ENCODE peak calls at places on chromosomes 12 and 14, in five cellular contexts. K, O, V, G and A are unnamed samples.
A peak's percentile ranks its signal among the peaks of the same experiment; 100 is the strongest.

GRCh38 chr12:112176321-112177010 is 51.1 kb downstream of the TRAFD1 start:
- DNase-seq in K (no peak), O (no peak), V (no peak), G (no peak), A (no peak)

GRCh38 chr14:92841930-92842329 is 47.8 kb downstream of the GOLGA5 start:
- DNase-seq in K (no peak), O (no peak), V (no peak), G (no peak), A (no peak)

GRCh38 chr14:74620497-74620921 is 8.5 kb upstream of the LTBP2 start:
- DNase-seq in K (peak; percentile 98), O (peak; percentile 95), V (no peak), G (no peak), A (no peak)

GRCh38 chr12:76782440-76782996 is 18.6 kb downstream of the ZDHHC17 start:
- DNase-seq in K (no peak), O (no peak), V (no peak), G (no peak), A (no peak)

GRCh38 chr12:52190860-52191729 is 719 bp downstream of the KRT80 start:
- DNase-seq in K (no peak), O (no peak), V (no peak), G (no peak), A (no peak)

GRCh38 chr12:48104531-48104930 is 1.3 kb downstream of the SENP1 start:
- DNase-seq in K (no peak), O (no peak), V (no peak), G (no peak), A (no peak)

GRCh38 chr12:22160396-22161003 is 114.5 kb downstream of the CMAS start:
- DNase-seq in K (no peak), O (no peak), V (no peak), G (no peak), A (no peak)

GRCh38 chr14:101508948-101509729 is 52.2 kb upstream of the DIO3 start:
- DNase-seq in K (no peak), O (no peak), V (no peak), G (peak; percentile 89), A (no peak)

GRCh38 chr14:46259536-46259935 is 392.0 kb downstream of the RPL10L start:
- DNase-seq in K (no peak), O (no peak), V (peak; percentile 35), G (no peak), A (no peak)

GRCh38 chr14:22131749-22132476 is 457.1 kb downstream of the DAD1 start:
- DNase-seq in K (no peak), O (no peak), V (peak; percentile 38), G (no peak), A (peak; percentile 40)

GRCh38 chr14:91303091-91303923 is 58.8 kb upstream of the GPR68 start:
- DNase-seq in K (peak; percentile 34), O (no peak), V (peak; percentile 98), G (no peak), A (no peak)

GRCh38 chr14:77436042-77436441 is 12.7 kb upstream of the NOXRED1 start:
- DNase-seq in K (peak; percentile 16), O (no peak), V (no peak), G (no peak), A (no peak)

GRCh38 chr12:24062642-24063245 is 113.3 kb upstream of the SOX5 start:
- DNase-seq in K (no peak), O (peak; percentile 55), V (no peak), G (no peak), A (no peak)

GRCh38 chr12:119157528-119157927 is 21.2 kb upstream of the HSPB8 start:
- DNase-seq in K (no peak), O (no peak), V (no peak), G (no peak), A (no peak)

GRCh38 chr12:130433834-130434233 is 96.1 kb downstream of the PIWIL1 start:
- DNase-seq in K (no peak), O (no peak), V (no peak), G (peak; percentile 56), A (no peak)

GRCh38 chr12:88579941-88580871 is at the start of gene KITLG:
- DNase-seq in K (peak; percentile 97), O (peak; percentile 88), V (peak; percentile 85), G (peak; percentile 96), A (peak; percentile 80)

GRCh38 chr12:95774311-95775045 is 16.1 kb downstream of the NTN4 start:
- DNase-seq in K (peak; percentile 43), O (peak; percentile 93), V (no peak), G (no peak), A (no peak)

GRCh38 chr12:124640096-124640495 is 72.7 kb upstream of the NCOR2 start:
- DNase-seq in K (peak; percentile 88), O (peak; percentile 76), V (no peak), G (no peak), A (no peak)

GRCh38 chr12:117472983-117473382 is 111.6 kb upstream of the NOS1 start:
- DNase-seq in K (no peak), O (no peak), V (peak; percentile 63), G (no peak), A (peak; percentile 63)

GRCh38 chr12:132492522-132492921 is 2.6 kb downstream of the FBRSL1 start:
- DNase-seq in K (no peak), O (no peak), V (no peak), G (no peak), A (no peak)

GRCh38 chr14:101705733-101706508 is 55.6 kb upstream of the PPP2R5C start:
- DNase-seq in K (peak; percentile 43), O (peak; percentile 16), V (peak; percentile 49), G (peak; percentile 91), A (no peak)

GRCh38 chr12:3140284-3140683 is 63.1 kb downstream of the TSPAN9 start:
- DNase-seq in K (no peak), O (no peak), V (no peak), G (no peak), A (no peak)

GRCh38 chr14:99459491-99460100 is 21.1 kb downstream of the SETD3 start:
- DNase-seq in K (no peak), O (peak; percentile 48), V (no peak), G (no peak), A (no peak)

GRCh38 chr14:99463974-99464373 is 16.7 kb downstream of the SETD3 start:
- DNase-seq in K (no peak), O (no peak), V (no peak), G (no peak), A (no peak)

GRCh38 chr14:99462211-99462610 is 18.4 kb downstream of the SETD3 start:
- DNase-seq in K (no peak), O (no peak), V (no peak), G (no peak), A (no peak)

GRCh38 chr14:99461411-99461810 is 19.2 kb downstream of the SETD3 start:
- DNase-seq in K (no peak), O (no peak), V (no peak), G (no peak), A (no peak)

DNA sequence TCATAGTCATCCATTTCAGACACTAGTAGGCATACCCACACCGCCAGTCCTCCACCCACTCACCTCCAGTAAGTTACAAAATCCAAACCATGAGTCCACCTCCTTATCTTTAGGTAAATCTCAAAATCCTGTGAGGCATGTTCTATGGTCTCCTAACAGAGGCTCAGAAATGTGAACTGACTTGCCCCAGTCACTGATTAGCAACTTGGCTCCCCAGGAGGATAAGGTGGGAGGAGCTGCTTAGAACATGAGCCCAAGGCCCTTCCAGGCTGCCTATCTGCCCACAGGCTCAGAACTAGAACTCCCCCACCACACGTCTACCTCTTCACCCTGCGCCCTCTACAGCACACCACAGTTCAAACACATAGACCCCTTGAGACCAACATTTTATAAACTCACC is 19.9 kb downstream of the SETD3 start:
- DNase-seq in K (no peak), O (no peak), V (no peak), G (no peak), A (no peak)
- TF ChIP-seq CTCF in K (no peak), O (no peak), V (no peak), G (no peak), A (no peak)

GRCh38 chr12:19573866-19574265 is 134.6 kb downstream of the AEBP2 start:
- DNase-seq in K (no peak), O (no peak), V (no peak), G (no peak), A (no peak)

GRCh38 chr12:19576421-19576925 is 137.2 kb downstream of the AEBP2 start:
- DNase-seq in K (no peak), O (no peak), V (no peak), G (no peak), A (no peak)

GRCh38 chr12:19572920-19573558 is 133.7 kb downstream of the AEBP2 start:
- DNase-seq in K (peak; percentile 64), O (peak; percentile 56), V (peak; percentile 23), G (no peak), A (peak; percentile 9)

GRCh38 chr12:19575307-19576243 is 136.3 kb downstream of the AEBP2 start:
- DNase-seq in K (peak; percentile 76), O (peak; percentile 75), V (no peak), G (no peak), A (no peak)

DNA sequence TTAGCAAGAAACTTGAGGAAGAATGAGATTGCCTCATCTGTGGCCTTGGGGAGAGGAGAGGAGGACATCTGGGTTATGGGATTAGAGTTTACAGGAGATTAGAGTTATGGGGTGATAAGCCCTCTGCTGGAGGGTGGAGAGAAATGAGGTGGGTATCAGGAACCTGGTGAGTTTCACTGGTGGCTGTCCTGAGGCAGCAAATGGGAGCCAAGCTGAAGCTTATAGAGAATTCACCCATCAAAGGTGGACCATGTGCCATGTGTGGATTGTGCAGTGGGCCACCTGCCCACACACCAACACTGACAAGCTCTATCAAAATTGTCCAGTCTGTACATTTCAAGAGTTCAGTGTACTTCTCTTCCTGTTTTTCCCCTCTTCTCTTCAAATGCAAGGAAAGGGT is 135.3 kb downstream of the AEBP2 start:
- DNase-seq in K (no peak), O (no peak), V (no peak), G (no peak), A (no peak)
- TF ChIP-seq CTCF in K (no peak), O (peak; percentile 19), V (no peak), G (no peak), A (peak; percentile 20)

GRCh38 chr14:20657216-20658211 is 16.0 kb upstream of the OR6S1 start:
- DNase-seq in K (peak; percentile 7), O (no peak), V (peak; percentile 22), G (no peak), A (no peak)
- TF ChIP-seq CTCF in K (no peak), O (no peak), V (no peak), G (no peak), A (no peak)

GRCh38 chr12:97134495-97134894 is 227.4 kb downstream of the NEDD1 start:
- DNase-seq in K (no peak), O (no peak), V (no peak), G (no peak), A (no peak)
- TF ChIP-seq CTCF in K (no peak), O (no peak), V (no peak), G (no peak), A (peak; percentile 44)

GRCh38 chr12:68239309-68239708 is 13.7 kb upstream of the IL26 start:
- DNase-seq in K (no peak), O (no peak), V (no peak), G (no peak), A (no peak)
- TF ChIP-seq CTCF in K (no peak), O (no peak), V (no peak), G (no peak), A (no peak)

GRCh38 chr12:74646831-74647230 is 109.2 kb downstream of the ATXN7L3B start:
- DNase-seq in K (no peak), O (peak; percentile 4), V (no peak), G (no peak), A (no peak)
- TF ChIP-seq CTCF in K (no peak), O (no peak), V (no peak), G (no peak), A (peak; percentile 48)

GRCh38 chr14:69803753-69804152 is 6.7 kb upstream of the SLC10A1 start:
- DNase-seq in K (no peak), O (no peak), V (no peak), G (no peak), A (no peak)
- TF ChIP-seq CTCF in K (no peak), O (peak; percentile 36), V (no peak), G (no peak), A (peak; percentile 52)